ENCODE peak calls at places on chromosome 22, in four cellular contexts. S is fibroblast of pulmonary artery, D is psoas muscle, X is GM06990. W is an unnamed sample.

GRCh38 chr22:25202290-25202921 is 2.7 kb downstream of the CRYBB3 start:
- DNase-seq in S (peak; percentile 66), X (no peak), D (no peak), W (peak; percentile 72)

GRCh38 chr22:48185656-48186055 is 1423.2 kb downstream of the TBC1D22A start:
- DNase-seq in D (no peak), X (no peak), S (no peak), W (no peak)

GRCh38 chr22:33381531-33382406 is 323.6 kb upstream of the SYN3 start:
- DNase-seq in D (no peak), X (no peak), S (no peak), W (no peak)

GRCh38 chr22:48528221-48528915 is 1299.3 kb downstream of the BRD1 start:
- DNase-seq in S (no peak), D (no peak), X (no peak), W (no peak)

GRCh38 chr22:35995772-35996171 is 32.9 kb downstream of the RBFOX2 start:
- DNase-seq in D (peak; percentile 84), X (no peak), S (peak; percentile 97), W (no peak)

GRCh38 chr22:39457546-39458442 is 982 bp downstream of the MGAT3 start:
- DNase-seq in S (no peak), X (no peak), D (no peak), W (no peak)

GRCh38 chr22:23563111-23563510 is 17.0 kb downstream of the IGLL1 start:
- DNase-seq in X (no peak), S (no peak), D (peak; percentile 2), W (no peak)

GRCh38 chr22:32644252-32645100 is 157.0 kb upstream of the TIMP3 start:
- DNase-seq in X (peak; percentile 12), D (peak; percentile 68), S (peak; percentile 64), W (no peak)

GRCh38 chr22:20009582-20010306 is 6.9 kb downstream of the ARVCF start:
- DNase-seq in D (peak; percentile 44), X (no peak), S (no peak), W (no peak)

GRCh38 chr22:43118953-43119458 is 8.5 kb downstream of the BIK start:
- DNase-seq in X (peak; percentile 74), S (no peak), D (no peak), W (no peak)

GRCh38 chr22:21012446-21013407 is 2.2 kb upstream of the P2RX6 start:
- DNase-seq in X (no peak), S (no peak), D (no peak), W (no peak)

GRCh38 chr22:32996702-32997101 is 61.5 kb downstream of the SYN3 start:
- DNase-seq in D (peak; percentile 90), S (no peak), X (no peak), W (no peak)

GRCh38 chr22:33811208-33811607 is 109.1 kb downstream of the LARGE1 start:
- DNase-seq in D (no peak), S (no peak), X (no peak), W (no peak)

GRCh38 chr22:31829505-31829904 is 75.7 kb downstream of the DEPDC5 start:
- DNase-seq in X (peak; percentile 24), S (peak; percentile 83), D (no peak), W (peak; percentile 39)

GRCh38 chr22:49964136-49964492 is 3.5 kb downstream of the PIM3 start:
- DNase-seq in D (no peak), S (no peak), X (peak; percentile 14), W (no peak)

GRCh38 chr22:43134553-43134952 is 8.6 kb downstream of the MCAT start:
- DNase-seq in X (no peak), D (no peak), S (no peak), W (no peak)

GRCh38 chr22:42716649-42717127 is 4.0 kb downstream of the A4GALT start:
- DNase-seq in S (no peak), D (no peak), X (peak; percentile 79), W (no peak)

GRCh38 chr22:33715221-33715620 is 205.1 kb downstream of the LARGE1 start:
- DNase-seq in D (no peak), S (no peak), X (no peak), W (no peak)

GRCh38 chr22:48744283-48744641 is 1083.4 kb downstream of the BRD1 start:
- DNase-seq in S (no peak), D (no peak), X (no peak), W (no peak)

GRCh38 chr22:20563464-20563906 is 56.1 kb downstream of the MED15 start:
- DNase-seq in S (no peak), D (no peak), X (no peak), W (no peak)

GRCh38 chr22:43101306-43101705 is 9.2 kb upstream of the BIK start:
- DNase-seq in S (peak; percentile 37), X (no peak), D (no peak), W (no peak)

GRCh38 chr22:19605508-19606331 is 81.5 kb upstream of the CLDN5 start:
- DNase-seq in D (peak; percentile 85), X (no peak), S (no peak), W (no peak)

GRCh38 chr22:43886231-43886630 is 5.6 kb downstream of the PNPLA5 start:
- DNase-seq in S (no peak), X (no peak), D (peak; percentile 4), W (no peak)

GRCh38 chr22:24810043-24810749 is 4.2 kb downstream of the SGSM1 start:
- DNase-seq in D (no peak), X (no peak), S (peak; percentile 18), W (no peak)

GRCh38 chr22:49295851-49296560 is 531.7 kb downstream of the BRD1 start:
- DNase-seq in D (no peak), X (no peak), S (no peak), W (no peak)

GRCh38 chr22:49290711-49291110 is 537.0 kb downstream of the BRD1 start:
- DNase-seq in D (no peak), X (no peak), S (no peak), W (no peak)

GRCh38 chr22:48760481-48761238 is 1067.0 kb downstream of the BRD1 start:
- DNase-seq in S (no peak), X (no peak), D (no peak), W (peak; percentile 3)

GRCh38 chr22:36781656-36782627 is 6.0 kb upstream of the IFT27 start:
- DNase-seq in X (peak; percentile 86), S (peak; percentile 84), D (peak; percentile 87), W (peak; percentile 67)

GRCh38 chr22:38187413-38188212 is 6.0 kb upstream of the PLA2G6 start:
- DNase-seq in S (peak; percentile 80), X (no peak), D (no peak), W (no peak)

GRCh38 chr22:48180631-48181030 is 1418.2 kb downstream of the TBC1D22A start:
- DNase-seq in X (no peak), D (no peak), S (no peak), W (no peak)

GRCh38 chr22:20438066-20438677 is 547 bp upstream of the SCARF2 start:
- DNase-seq in S (peak; percentile 30), D (peak; percentile 67), X (no peak), W (no peak)

GRCh38 chr22:33577862-33578411 is 342.3 kb downstream of the LARGE1 start:
- DNase-seq in D (no peak), X (no peak), S (no peak), W (no peak)

GRCh38 chr22:44516841-44517240 is 18.8 kb upstream of the RTL6 start:
- DNase-seq in X (no peak), D (no peak), S (no peak), W (no peak)

GRCh38 chr22:44758354-44758969 is 6.1 kb downstream of the ARHGAP8 start:
- DNase-seq in D (no peak), X (no peak), S (peak; percentile 48), W (no peak)

GRCh38 chr22:20464096-20464614 is 26.5 kb upstream of the SCARF2 start:
- DNase-seq in X (peak; percentile 40), D (peak; percentile 34), S (no peak), W (no peak)

GRCh38 chr22:24992946-24993345 is 40.4 kb downstream of the KIAA1671 start:
- DNase-seq in S (no peak), X (no peak), D (no peak), W (no peak)

DNA sequence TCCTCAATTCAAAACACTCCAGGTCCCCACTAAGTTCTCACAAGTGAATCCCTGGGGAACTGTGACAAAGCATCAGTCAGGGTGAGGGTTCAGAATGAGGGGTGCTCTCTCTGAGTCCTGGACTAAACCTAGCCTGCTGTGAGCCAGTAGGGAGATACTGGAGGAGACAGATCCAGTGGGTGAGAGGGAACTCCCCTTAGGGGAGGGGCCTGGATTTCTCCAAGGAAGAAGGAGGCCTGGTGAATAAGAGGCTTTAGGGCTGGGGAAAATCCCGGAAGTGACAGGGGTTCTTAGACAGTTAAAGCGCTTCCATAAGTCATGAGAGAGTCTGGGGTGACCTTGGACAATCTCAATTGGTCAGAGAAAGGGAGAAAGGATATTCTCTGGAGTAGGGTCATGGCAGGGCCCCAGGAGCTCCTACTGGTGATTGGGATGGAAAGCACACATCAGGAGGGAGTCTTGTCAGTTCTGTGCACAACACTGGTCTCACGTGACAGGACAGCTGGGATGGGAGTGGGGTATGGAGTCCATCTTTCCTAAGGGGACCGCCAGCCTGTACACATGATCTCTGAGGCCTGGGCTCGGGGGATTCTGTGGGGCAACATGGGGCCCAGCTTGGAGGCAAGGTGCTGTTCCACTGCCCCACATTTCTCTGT is 1.5 kb downstream of the TBC1D10A start:
- DNase-seq in S (peak; percentile 82), X (no peak), D (peak; percentile 28), W (peak; percentile 90)
- H3K4me3 ChIP-seq in S (peak overlapping the region; percentile 77), X (peak overlapping the region; percentile 78), D (peak overlapping the region; percentile 88), W (peak overlapping the region; percentile 74)

GRCh38 chr22:46286941-46287872 is 9.5 kb upstream of the GTSE1 start:
- DNase-seq in X (no peak), S (no peak), D (peak; percentile 44), W (no peak)

GRCh38 chr22:46287873-46288751 is 8.6 kb upstream of the GTSE1 start:
- DNase-seq in D (peak; percentile 74), X (peak; percentile 80), S (no peak), W (no peak)

GRCh38 chr22:46289244-46289891 is 7.3 kb upstream of the GTSE1 start:
- DNase-seq in S (no peak), X (no peak), D (peak; percentile 51), W (no peak)

GRCh38 chr22:46290121-46290842 is 6.4 kb upstream of the GTSE1 start:
- DNase-seq in S (no peak), X (no peak), D (peak; percentile 85), W (no peak)

GRCh38 chr22:46288846-46289243 is 7.8 kb upstream of the GTSE1 start:
- DNase-seq in S (no peak), X (no peak), D (no peak), W (no peak)
- H3K4me3 ChIP-seq in S (no peak overlapping the region), X (peak overlapping the region; percentile 91), D (no peak overlapping the region), W (no peak overlapping the region)

DNA sequence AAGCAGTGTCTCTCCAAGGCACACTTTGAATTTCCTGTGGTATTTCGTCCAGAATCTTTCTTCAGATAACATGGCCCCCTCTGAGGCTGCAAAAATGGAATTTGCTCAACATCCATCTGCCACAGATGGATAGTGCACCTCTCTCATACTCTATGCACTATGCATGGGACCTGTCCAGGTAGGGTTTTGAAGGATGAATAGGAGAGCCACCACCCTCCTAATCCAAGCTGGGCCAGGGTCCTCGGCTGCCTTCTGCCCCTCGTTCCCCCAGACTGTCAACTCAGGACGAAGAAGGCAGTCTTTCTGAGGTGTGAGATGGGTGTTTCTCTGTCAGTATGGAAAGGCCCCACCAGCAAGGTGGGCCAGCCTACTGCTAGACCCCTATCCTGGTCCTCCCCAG is 56.4 kb downstream of the MN1 start:
- DNase-seq in X (no peak), D (no peak), S (no peak), W (no peak)
- H3K4me3 ChIP-seq in X (no peak overlapping the region), D (no peak overlapping the region), S (no peak overlapping the region), W (no peak overlapping the region)

GRCh38 chr22:40898850-40899357 is 37.0 kb upstream of the DNAJB7 start:
- DNase-seq in X (peak; percentile 26), S (peak; percentile 73), D (no peak), W (no peak)
- H3K4me3 ChIP-seq in X (no peak overlapping the region), S (no peak overlapping the region), D (no peak overlapping the region), W (no peak overlapping the region)